ENCODE peak calls at places on chromosomes 13 and 19, in seven cellular contexts. W, L, V, X, F, C and R are unnamed samples.
A peak's percentile ranks its signal among the peaks of the same experiment; 100 is the strongest.

GRCh38 chr13:40102854-40103253 is 447.4 kb downstream of the COG6 start:
- DNase-seq in C (no peak), F (no peak), V (no peak), W (peak; percentile 99), X (no peak), L (peak; percentile 65), R (no peak)

GRCh38 chr19:4597975-4598671 is 38.6 kb upstream of the SEMA6B start:
- DNase-seq in X (peak; percentile 45), C (peak; percentile 70), F (peak; percentile 49), L (no peak), W (peak; percentile 8), V (peak; percentile 26), R (no peak)

GRCh38 chr13:73810647-73811046 is 323.6 kb downstream of the KLF12 start:
- DNase-seq in V (no peak), C (no peak), X (no peak), W (no peak), F (no peak), L (peak; percentile 72), R (no peak)

GRCh38 chr19:35266904-35267817 is 1.6 kb upstream of the USF2 start:
- DNase-seq in W (no peak), F (peak; percentile 74), X (peak; percentile 49), V (no peak), C (peak; percentile 13), L (peak; percentile 10), R (no peak)

GRCh38 chr13:40348096-40348679 is 318.3 kb downstream of the FOXO1 start:
- DNase-seq in F (no peak), V (no peak), L (no peak), W (no peak), X (no peak), C (peak; percentile 46), R (peak; percentile 16)

GRCh38 chr13:53217221-53217620 is 188.6 kb downstream of the OLFM4 start:
- DNase-seq in F (no peak), L (no peak), V (no peak), W (no peak), X (no peak), C (no peak), R (no peak)

GRCh38 chr13:85665286-85665685 is 133.9 kb downstream of the SLITRK6 start:
- DNase-seq in W (peak; percentile 87), F (no peak), V (no peak), X (no peak), C (peak; percentile 13), L (peak; percentile 82), R (no peak)

GRCh38 chr13:50596103-50596502 is 247.4 kb downstream of the DLEU7 start:
- DNase-seq in F (no peak), X (no peak), W (no peak), V (no peak), C (no peak), L (no peak), R (no peak)

GRCh38 chr19:52943884-52944643 is 18.6 kb downstream of the ZNF816 start:
- DNase-seq in C (peak; percentile 59), F (no peak), L (no peak), X (no peak), W (peak; percentile 63), V (no peak), R (no peak)

GRCh38 chr19:48484931-48485612 is 15.9 kb downstream of the CYTH2 start:
- DNase-seq in W (no peak), F (no peak), C (no peak), L (no peak), X (no peak), V (no peak), R (no peak)

GRCh38 chr13:111460548-111461444 is 140.4 kb downstream of the TEX29 start:
- DNase-seq in L (peak; percentile 47), F (no peak), X (no peak), V (no peak), C (peak; percentile 74), W (peak; percentile 4), R (no peak)

GRCh38 chr19:43651758-43652545 is 12.3 kb upstream of the CADM4 start:
- DNase-seq in F (no peak), X (peak; percentile 61), L (peak; percentile 65), W (peak; percentile 53), C (peak; percentile 82), V (no peak), R (no peak)

GRCh38 chr19:3607398-3608078 is 863 bp upstream of the TBXA2R start:
- DNase-seq in W (no peak), F (peak; percentile 46), C (peak; percentile 87), V (no peak), X (peak; percentile 36), L (no peak), R (no peak)

GRCh38 chr13:111325146-111325890 is 4.9 kb downstream of the TEX29 start:
- DNase-seq in L (no peak), C (no peak), F (no peak), V (no peak), X (no peak), W (no peak), R (no peak)

GRCh38 chr19:33295621-33296472 is 6.5 kb downstream of the CEBPA start:
- DNase-seq in L (no peak), V (no peak), F (peak; percentile 14), X (no peak), W (no peak), C (no peak), R (no peak)

GRCh38 chr13:33228645-33229445 is 56.7 kb downstream of the STARD13 start:
- DNase-seq in W (peak; percentile 45), V (peak; percentile 35), L (peak; percentile 83), C (peak; percentile 84), F (no peak), X (peak; percentile 38), R (no peak)

GRCh38 chr19:29858000-29858596 is 46.3 kb downstream of the CCNE1 start:
- DNase-seq in V (peak; percentile 36), C (peak; percentile 69), L (no peak), X (peak; percentile 32), F (no peak), W (no peak), R (no peak)

GRCh38 chr13:106680796-106681482 is 113.0 kb upstream of the ARGLU1 start:
- DNase-seq in F (no peak), X (no peak), W (no peak), C (peak; percentile 89), V (no peak), L (no peak), R (no peak)

GRCh38 chr13:67023088-67023893 is 206.8 kb downstream of the PCDH9 start:
- DNase-seq in V (no peak), L (peak; percentile 82), X (no peak), C (peak; percentile 61), W (peak; percentile 77), F (no peak), R (no peak)

GRCh38 chr13:20814224-20814910 is 40.6 kb upstream of the EEF1AKMT1 start:
- DNase-seq in W (peak; percentile 72), L (peak; percentile 96), X (peak; percentile 56), F (peak; percentile 85), V (no peak), C (peak; percentile 40), R (peak; percentile 94)

GRCh38 chr19:12331211-12331941 is 2.1 kb downstream of the ZNF563 start:
- DNase-seq in V (peak; percentile 6), F (no peak), C (no peak), X (no peak), L (no peak), W (no peak), R (no peak)

GRCh38 chr19:40281381-40282208 is 3.5 kb downstream of the AKT2 start:
- DNase-seq in C (no peak), V (no peak), X (no peak), W (no peak), L (no peak), F (peak; percentile 18), R (no peak)

GRCh38 chr19:6014551-6015135 is 36.7 kb upstream of the RANBP3 start:
- DNase-seq in W (no peak), C (no peak), L (no peak), X (no peak), V (no peak), F (peak; percentile 36), R (no peak)

GRCh38 chr19:19217110-19217509 is 5.4 kb downstream of the NCAN start:
- DNase-seq in V (no peak), C (peak; percentile 81), X (no peak), F (no peak), L (peak; percentile 16), W (peak; percentile 10), R (no peak)

GRCh38 chr19:54670576-54671347 is 8.0 kb downstream of the LILRB4 start:
- DNase-seq in C (no peak), L (no peak), X (no peak), F (no peak), W (no peak), V (no peak), R (no peak)
- H3K36me3 ChIP-seq in C (no peaks in the 10 kb centered on the region), L (no peaks in the 10 kb centered on the region), X (no peaks in the 10 kb centered on the region), F (no peaks in the 10 kb centered on the region), W (no peaks in the 10 kb centered on the region), V (no peaks in the 10 kb centered on the region), R (no peaks in the 10 kb centered on the region)

DNA sequence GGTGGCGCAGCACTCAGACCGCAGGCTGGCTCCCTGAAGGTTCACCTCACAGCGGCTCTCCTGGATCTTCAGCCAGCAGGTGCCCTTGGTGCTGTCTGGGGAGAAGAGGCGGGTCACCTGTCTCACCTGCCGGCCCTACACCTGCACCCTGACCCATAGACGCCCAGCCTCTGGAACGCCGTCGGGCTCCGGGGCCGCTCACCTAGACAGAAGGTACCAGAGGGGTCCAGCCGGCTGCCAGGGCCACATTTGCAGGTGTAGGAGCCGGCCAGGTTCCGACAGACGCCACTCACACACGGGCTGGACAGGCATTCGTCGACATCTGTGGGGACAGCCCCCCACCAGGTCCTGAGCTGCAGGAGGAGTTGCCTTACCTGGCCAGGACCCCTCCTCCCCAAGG is 22.9 kb downstream of the FBN3 start:
- DNase-seq in W (no peak), L (no peak), F (no peak), X (no peak), V (no peak), C (no peak), R (no peak)
- H3K36me3 ChIP-seq in W (no peaks in the 10 kb centered on the region), L (no peaks in the 10 kb centered on the region), F (no peaks in the 10 kb centered on the region), X (no peaks in the 10 kb centered on the region), V (no peaks in the 10 kb centered on the region), C (peaks cover 15% of the 10 kb centered on the region), R (no peaks in the 10 kb centered on the region)

DNA sequence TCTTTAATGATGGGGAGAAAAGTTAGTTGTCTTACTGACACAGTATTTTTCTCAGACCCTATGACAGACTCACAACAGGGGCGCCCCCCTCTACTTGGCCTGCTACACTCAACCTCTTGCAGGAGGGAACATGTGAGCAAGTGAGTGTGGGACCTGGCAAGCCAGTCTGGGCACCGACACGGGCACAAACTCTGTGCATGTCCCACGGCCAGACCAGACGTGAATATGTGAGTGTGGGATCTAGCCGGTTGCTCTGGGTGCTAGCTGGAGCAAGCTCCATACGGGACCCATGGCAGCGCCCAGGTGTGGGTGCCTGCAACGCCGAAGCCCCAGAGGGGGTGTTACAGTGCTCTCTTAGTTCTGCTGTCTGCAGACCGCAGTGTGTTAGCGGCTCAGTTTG is 1437.3 kb upstream of the MIR17HG start:
- DNase-seq in W (no peak), V (no peak), X (no peak), L (no peak), F (no peak), C (no peak), R (no peak)
- H3K36me3 ChIP-seq in W (no peaks in the 10 kb centered on the region), V (no peaks in the 10 kb centered on the region), X (no peaks in the 10 kb centered on the region), L (no peaks in the 10 kb centered on the region), F (no peaks in the 10 kb centered on the region), C (no peaks in the 10 kb centered on the region), R (no peaks in the 10 kb centered on the region)

GRCh38 chr19:15353908-15354307 is 21.6 kb upstream of the BRD4 start:
- DNase-seq in F (no peak), L (no peak), X (no peak), V (no peak), W (no peak), C (no peak), R (no peak)
- H3K36me3 ChIP-seq in F (peaks cover 69% of the 10 kb centered on the region), L (peaks cover 35% of the 10 kb centered on the region), X (peaks cover 5% of the 10 kb centered on the region), V (peaks cover 46% of the 10 kb centered on the region), W (peaks cover 17% of the 10 kb centered on the region), C (peaks cover 20% of the 10 kb centered on the region), R (peaks cover 48% of the 10 kb centered on the region)